ENCODE peak calls at places on chromosomes 13 and 19, in nine cellular contexts. One of them, this sample, is unnamed.
A peak's percentile ranks its signal among the peaks of the same experiment; 100 is the strongest.

GRCh38 chr13:42876810-42877550 is 95.6 kb downstream of the FAM216B start:
- DNase-seq in colonic mucosa: no peak
- DNase-seq in cardiac muscle cell: peak; percentile 82
- DNase-seq in SJSA1: no peak
- DNase-seq in effector memory CD4-positive, alpha-beta T cell: no peak
- DNase-seq in thoracic aorta: no peak
- DNase-seq in heart left ventricle: no peak
- DNase-seq in heart right ventricle: no peak
- DNase-seq in neural progenitor cell: no peak
- DNase-seq in this sample: no peak

GRCh38 chr13:43838909-43839308 is 40.6 kb downstream of the CCDC122 start:
- DNase-seq in colonic mucosa: no peak
- DNase-seq in cardiac muscle cell: peak; percentile 71
- DNase-seq in SJSA1: no peak
- DNase-seq in effector memory CD4-positive, alpha-beta T cell: no peak
- DNase-seq in thoracic aorta: no peak
- DNase-seq in heart left ventricle: no peak
- DNase-seq in heart right ventricle: no peak
- DNase-seq in neural progenitor cell: no peak
- DNase-seq in this sample: no peak

GRCh38 chr19:33376423-33376822 is 2.9 kb downstream of the CEBPG start:
- DNase-seq in colonic mucosa: peak; percentile 95
- DNase-seq in cardiac muscle cell: peak; percentile 84
- DNase-seq in SJSA1: peak; percentile 92
- DNase-seq in effector memory CD4-positive, alpha-beta T cell: no peak
- DNase-seq in thoracic aorta: peak; percentile 66
- DNase-seq in heart left ventricle: peak; percentile 77
- DNase-seq in heart right ventricle: peak; percentile 82
- DNase-seq in neural progenitor cell: no peak
- DNase-seq in this sample: peak; percentile 56

GRCh38 chr19:4077800-4078683 is 11.3 kb upstream of the ZBTB7A start:
- DNase-seq in colonic mucosa: peak; percentile 81
- DNase-seq in cardiac muscle cell: peak; percentile 60
- DNase-seq in SJSA1: no peak
- DNase-seq in effector memory CD4-positive, alpha-beta T cell: no peak
- DNase-seq in thoracic aorta: no peak
- DNase-seq in heart left ventricle: peak; percentile 87
- DNase-seq in heart right ventricle: peak; percentile 88
- DNase-seq in neural progenitor cell: no peak
- DNase-seq in this sample: peak; percentile 73

GRCh38 chr19:3544742-3545668 is 6.0 kb downstream of the TEKTIP1 start:
- DNase-seq in colonic mucosa: peak; percentile 82
- DNase-seq in cardiac muscle cell: peak; percentile 58
- DNase-seq in SJSA1: peak; percentile 79
- DNase-seq in effector memory CD4-positive, alpha-beta T cell: peak; percentile 56
- DNase-seq in thoracic aorta: no peak
- DNase-seq in heart left ventricle: peak; percentile 62
- DNase-seq in heart right ventricle: peak; percentile 64
- DNase-seq in neural progenitor cell: peak; percentile 60
- DNase-seq in this sample: peak; percentile 74

GRCh38 chr19:30391554-30392551 is 19.7 kb downstream of the ZNF536 start:
- DNase-seq in colonic mucosa: no peak
- DNase-seq in cardiac muscle cell: peak; percentile 1
- DNase-seq in SJSA1: peak; percentile 97
- DNase-seq in effector memory CD4-positive, alpha-beta T cell: no peak
- DNase-seq in thoracic aorta: no peak
- DNase-seq in heart left ventricle: no peak
- DNase-seq in heart right ventricle: no peak
- DNase-seq in neural progenitor cell: peak; percentile 41
- DNase-seq in this sample: no peak

GRCh38 chr19:57010541-57010940 is 109.2 kb upstream of the USP29 start:
- DNase-seq in colonic mucosa: no peak
- DNase-seq in cardiac muscle cell: no peak
- DNase-seq in SJSA1: no peak
- DNase-seq in effector memory CD4-positive, alpha-beta T cell: no peak
- DNase-seq in thoracic aorta: no peak
- DNase-seq in heart left ventricle: no peak
- DNase-seq in heart right ventricle: no peak
- DNase-seq in neural progenitor cell: no peak
- DNase-seq in this sample: no peak

GRCh38 chr19:41895745-41896580 is 13.0 kb downstream of the ARHGEF1 start:
- DNase-seq in colonic mucosa: no peak
- DNase-seq in cardiac muscle cell: no peak
- DNase-seq in SJSA1: no peak
- DNase-seq in effector memory CD4-positive, alpha-beta T cell: no peak
- DNase-seq in thoracic aorta: no peak
- DNase-seq in heart left ventricle: no peak
- DNase-seq in heart right ventricle: no peak
- DNase-seq in neural progenitor cell: peak; percentile 22
- DNase-seq in this sample: no peak

GRCh38 chr13:19183676-19184075 is 2.1 kb upstream of the TUBA3C start:
- DNase-seq in colonic mucosa: no peak
- DNase-seq in cardiac muscle cell: no peak
- DNase-seq in SJSA1: no peak
- DNase-seq in effector memory CD4-positive, alpha-beta T cell: no peak
- DNase-seq in thoracic aorta: no peak
- DNase-seq in heart left ventricle: no peak
- DNase-seq in heart right ventricle: no peak
- DNase-seq in neural progenitor cell: no peak
- DNase-seq in this sample: no peak

GRCh38 chr19:52170863-52171320 is 529 bp downstream of the ZNF836 start:
- DNase-seq in colonic mucosa: peak; percentile 32
- DNase-seq in cardiac muscle cell: no peak
- DNase-seq in SJSA1: no peak
- DNase-seq in effector memory CD4-positive, alpha-beta T cell: no peak
- DNase-seq in thoracic aorta: no peak
- DNase-seq in heart left ventricle: peak; percentile 27
- DNase-seq in heart right ventricle: peak; percentile 18
- DNase-seq in neural progenitor cell: peak; percentile 57
- DNase-seq in this sample: no peak

GRCh38 chr13:30972888-30973377 is 40.5 kb downstream of the TEX26 start:
- DNase-seq in colonic mucosa: no peak
- DNase-seq in cardiac muscle cell: no peak
- DNase-seq in SJSA1: no peak
- DNase-seq in effector memory CD4-positive, alpha-beta T cell: no peak
- DNase-seq in thoracic aorta: no peak
- DNase-seq in heart left ventricle: no peak
- DNase-seq in heart right ventricle: no peak
- DNase-seq in neural progenitor cell: no peak
- DNase-seq in this sample: no peak

GRCh38 chr19:495440-496332 is 600 bp upstream of the MADCAM1 start:
- DNase-seq in colonic mucosa: no peak
- DNase-seq in cardiac muscle cell: peak; percentile 49
- DNase-seq in SJSA1: peak; percentile 46
- DNase-seq in effector memory CD4-positive, alpha-beta T cell: no peak
- DNase-seq in thoracic aorta: no peak
- DNase-seq in heart left ventricle: peak; percentile 15
- DNase-seq in heart right ventricle: no peak
- DNase-seq in neural progenitor cell: peak; percentile 62
- DNase-seq in this sample: no peak

GRCh38 chr19:39128511-39129079 is 3.0 kb downstream of the PAK4 start:
- DNase-seq in colonic mucosa: peak; percentile 53
- DNase-seq in cardiac muscle cell: no peak
- DNase-seq in SJSA1: no peak
- DNase-seq in effector memory CD4-positive, alpha-beta T cell: no peak
- DNase-seq in thoracic aorta: no peak
- DNase-seq in heart left ventricle: no peak
- DNase-seq in heart right ventricle: no peak
- DNase-seq in neural progenitor cell: no peak
- DNase-seq in this sample: no peak

GRCh38 chr13:106836186-106836802 is 268.4 kb upstream of the ARGLU1 start:
- DNase-seq in colonic mucosa: no peak
- DNase-seq in cardiac muscle cell: no peak
- DNase-seq in SJSA1: no peak
- DNase-seq in effector memory CD4-positive, alpha-beta T cell: no peak
- DNase-seq in thoracic aorta: no peak
- DNase-seq in heart left ventricle: no peak
- DNase-seq in heart right ventricle: no peak
- DNase-seq in neural progenitor cell: no peak
- DNase-seq in this sample: no peak

GRCh38 chr19:29811125-29812079 is at the start of gene CCNE1:
- DNase-seq in colonic mucosa: peak; percentile 96
- DNase-seq in cardiac muscle cell: peak; percentile 93
- DNase-seq in SJSA1: peak; percentile 93
- DNase-seq in effector memory CD4-positive, alpha-beta T cell: peak; percentile 89
- DNase-seq in thoracic aorta: peak; percentile 67
- DNase-seq in heart left ventricle: peak; percentile 95
- DNase-seq in heart right ventricle: peak; percentile 95
- DNase-seq in neural progenitor cell: peak; percentile 93
- DNase-seq in this sample: peak; percentile 88

GRCh38 chr19:1811472-1811894 is 593 bp downstream of the ATP8B3 start:
- DNase-seq in colonic mucosa: peak; percentile 67
- DNase-seq in cardiac muscle cell: peak; percentile 29
- DNase-seq in SJSA1: peak; percentile 88
- DNase-seq in effector memory CD4-positive, alpha-beta T cell: peak; percentile 53
- DNase-seq in thoracic aorta: peak; percentile 58
- DNase-seq in heart left ventricle: no peak
- DNase-seq in heart right ventricle: peak; percentile 42
- DNase-seq in neural progenitor cell: no peak
- DNase-seq in this sample: peak; percentile 25

DNA sequence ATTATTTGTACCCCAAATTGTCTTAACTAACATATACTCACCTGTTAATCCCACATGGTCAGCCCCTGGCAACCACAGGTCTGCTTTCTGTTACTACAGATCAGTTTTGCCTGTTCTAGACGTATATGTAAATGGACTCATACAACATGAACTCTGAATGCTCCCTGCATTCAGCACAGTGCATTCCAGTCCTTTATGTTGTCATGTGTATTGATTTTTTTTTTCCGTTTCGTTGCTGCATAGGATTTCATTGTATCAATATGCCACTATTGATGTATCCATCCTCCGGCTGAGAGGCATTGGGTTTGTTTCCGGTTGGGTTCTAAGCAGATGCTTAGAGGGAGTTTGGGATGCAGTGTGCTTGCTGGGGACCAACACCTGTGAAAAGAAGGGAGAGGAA is 36.1 kb upstream of the TNFRSF19 start:
- DNase-seq in colonic mucosa: no peak
- DNase-seq in cardiac muscle cell: no peak
- DNase-seq in SJSA1: no peak
- DNase-seq in effector memory CD4-positive, alpha-beta T cell: no peak
- DNase-seq in thoracic aorta: no peak
- DNase-seq in heart left ventricle: no peak
- DNase-seq in heart right ventricle: no peak
- DNase-seq in neural progenitor cell: no peak
- DNase-seq in this sample: no peak
- H3K4me1 ChIP-seq in colonic mucosa: no peaks in the 10 kb centered on the region
- H3K4me1 ChIP-seq in cardiac muscle cell: no peaks in the 10 kb centered on the region
- H3K4me1 ChIP-seq in SJSA1: no peaks in the 10 kb centered on the region
- H3K4me1 ChIP-seq in effector memory CD4-positive, alpha-beta T cell: no peaks in the 10 kb centered on the region
- H3K4me1 ChIP-seq in thoracic aorta: no peaks in the 10 kb centered on the region
- H3K4me1 ChIP-seq in heart left ventricle: no peaks in the 10 kb centered on the region
- H3K4me1 ChIP-seq in heart right ventricle: no peaks in the 10 kb centered on the region
- H3K4me1 ChIP-seq in neural progenitor cell: no peaks in the 10 kb centered on the region
- H3K4me1 ChIP-seq in this sample: no peaks in the 10 kb centered on the region

GRCh38 chr13:23751195-23751594 is 138.0 kb downstream of the MIPEP start:
- DNase-seq in colonic mucosa: no peak
- DNase-seq in cardiac muscle cell: no peak
- DNase-seq in SJSA1: no peak
- DNase-seq in effector memory CD4-positive, alpha-beta T cell: no peak
- DNase-seq in thoracic aorta: no peak
- DNase-seq in heart left ventricle: no peak
- DNase-seq in heart right ventricle: no peak
- DNase-seq in neural progenitor cell: no peak
- DNase-seq in this sample: no peak

GRCh38 chr13:23752111-23753001 is 136.8 kb downstream of the MIPEP start:
- DNase-seq in colonic mucosa: no peak
- DNase-seq in cardiac muscle cell: no peak
- DNase-seq in SJSA1: no peak
- DNase-seq in effector memory CD4-positive, alpha-beta T cell: no peak
- DNase-seq in thoracic aorta: no peak
- DNase-seq in heart left ventricle: no peak
- DNase-seq in heart right ventricle: no peak
- DNase-seq in neural progenitor cell: no peak
- DNase-seq in this sample: no peak

GRCh38 chr13:23753523-23753922 is 135.7 kb downstream of the MIPEP start:
- DNase-seq in colonic mucosa: no peak
- DNase-seq in cardiac muscle cell: peak; percentile 15
- DNase-seq in SJSA1: no peak
- DNase-seq in effector memory CD4-positive, alpha-beta T cell: no peak
- DNase-seq in thoracic aorta: no peak
- DNase-seq in heart left ventricle: no peak
- DNase-seq in heart right ventricle: no peak
- DNase-seq in neural progenitor cell: no peak
- DNase-seq in this sample: no peak

GRCh38 chr13:23754506-23754905 is 134.7 kb downstream of the MIPEP start:
- DNase-seq in colonic mucosa: no peak
- DNase-seq in cardiac muscle cell: no peak
- DNase-seq in SJSA1: no peak
- DNase-seq in effector memory CD4-positive, alpha-beta T cell: peak; percentile 15
- DNase-seq in thoracic aorta: no peak
- DNase-seq in heart left ventricle: no peak
- DNase-seq in heart right ventricle: no peak
- DNase-seq in neural progenitor cell: no peak
- DNase-seq in this sample: no peak

DNA sequence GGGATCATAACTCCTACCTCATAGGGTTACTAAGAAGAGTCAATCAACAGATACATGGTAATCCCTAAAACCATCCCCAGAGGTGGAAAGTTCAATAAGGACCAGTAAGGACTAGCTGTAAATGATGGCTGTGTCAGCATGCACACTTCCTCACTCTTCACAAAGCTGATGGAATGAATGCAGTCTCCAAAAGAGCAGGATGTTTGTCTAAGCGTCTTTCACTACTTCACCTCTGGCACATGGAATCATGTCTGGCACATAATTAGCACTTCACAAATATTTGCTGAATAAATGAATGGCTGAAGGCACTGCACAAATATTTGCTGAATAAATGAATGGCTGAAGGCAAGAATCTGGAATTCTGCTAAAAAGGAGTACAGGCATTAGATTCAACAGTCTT is 134.2 kb downstream of the MIPEP start:
- DNase-seq in colonic mucosa: no peak
- DNase-seq in cardiac muscle cell: no peak
- DNase-seq in SJSA1: no peak
- DNase-seq in effector memory CD4-positive, alpha-beta T cell: no peak
- DNase-seq in thoracic aorta: no peak
- DNase-seq in heart left ventricle: no peak
- DNase-seq in heart right ventricle: no peak
- DNase-seq in neural progenitor cell: no peak
- DNase-seq in this sample: no peak
- H3K27ac ChIP-seq in colonic mucosa: no peak overlapping the region
- H3K27ac ChIP-seq in cardiac muscle cell: no peak overlapping the region
- H3K27ac ChIP-seq in SJSA1: no peak overlapping the region
- H3K27ac ChIP-seq in effector memory CD4-positive, alpha-beta T cell: no peak overlapping the region
- H3K27ac ChIP-seq in thoracic aorta: no peak overlapping the region
- H3K27ac ChIP-seq in heart left ventricle: no peak overlapping the region
- H3K27ac ChIP-seq in heart right ventricle: no peak overlapping the region
- H3K27ac ChIP-seq in neural progenitor cell: no peak overlapping the region
- H3K27ac ChIP-seq in this sample: no peak overlapping the region

GRCh38 chr13:33671560-33671959 is 146.4 kb upstream of the RFC3 start:
- DNase-seq in colonic mucosa: no peak
- DNase-seq in cardiac muscle cell: no peak
- DNase-seq in SJSA1: no peak
- DNase-seq in effector memory CD4-positive, alpha-beta T cell: no peak
- DNase-seq in thoracic aorta: no peak
- DNase-seq in heart left ventricle: no peak
- DNase-seq in heart right ventricle: no peak
- DNase-seq in neural progenitor cell: no peak
- DNase-seq in this sample: no peak
- H3K4me1 ChIP-seq in colonic mucosa: no peaks in the 10 kb centered on the region
- H3K4me1 ChIP-seq in cardiac muscle cell: peaks cover 4% of the 10 kb centered on the region
- H3K4me1 ChIP-seq in SJSA1: peaks cover 5% of the 10 kb centered on the region
- H3K4me1 ChIP-seq in effector memory CD4-positive, alpha-beta T cell: no peaks in the 10 kb centered on the region
- H3K4me1 ChIP-seq in thoracic aorta: no peaks in the 10 kb centered on the region
- H3K4me1 ChIP-seq in heart left ventricle: peaks cover 19% of the 10 kb centered on the region
- H3K4me1 ChIP-seq in heart right ventricle: peaks cover under 1% of the 10 kb centered on the region
- H3K4me1 ChIP-seq in neural progenitor cell: no peaks in the 10 kb centered on the region
- H3K4me1 ChIP-seq in this sample: no peaks in the 10 kb centered on the region

GRCh38 chr19:13732337-13732736 is 32.0 kb upstream of the MRI1 start:
- DNase-seq in colonic mucosa: no peak
- DNase-seq in cardiac muscle cell: no peak
- DNase-seq in SJSA1: no peak
- DNase-seq in effector memory CD4-positive, alpha-beta T cell: no peak
- DNase-seq in thoracic aorta: no peak
- DNase-seq in heart left ventricle: no peak
- DNase-seq in heart right ventricle: no peak
- DNase-seq in neural progenitor cell: no peak
- DNase-seq in this sample: no peak
- H3K27ac ChIP-seq in colonic mucosa: no peak overlapping the region
- H3K27ac ChIP-seq in cardiac muscle cell: no peak overlapping the region
- H3K27ac ChIP-seq in SJSA1: peak overlapping the region; percentile 95
- H3K27ac ChIP-seq in effector memory CD4-positive, alpha-beta T cell: no peak overlapping the region
- H3K27ac ChIP-seq in thoracic aorta: no peak overlapping the region
- H3K27ac ChIP-seq in heart left ventricle: no peak overlapping the region
- H3K27ac ChIP-seq in heart right ventricle: no peak overlapping the region
- H3K27ac ChIP-seq in neural progenitor cell: no peak overlapping the region
- H3K27ac ChIP-seq in this sample: peak overlapping the region; percentile 98

This sample was measured in tibial nerve.